ENCODE peak calls at places on chromosomes 2 and 18, in seven cellular contexts. S, G, O, I, R, N and E are unnamed samples.

GRCh38 chr2:218284106-218284811 is 8.0 kb downstream of the TMBIM1 start:
- DNase-seq in S (peak), G (peak), O (no peak), I (no peak), R (peak), N (no peak), E (peak)

GRCh38 chr2:96485751-96486643 is 19.2 kb downstream of the NEURL3 start:
- DNase-seq in S (peak), G (peak), O (peak), I (peak), R (peak), N (peak), E (peak)

GRCh38 chr2:219553463-219553862 is 9.6 kb downstream of the TMEM198 start:
- DNase-seq in S (no peak), G (no peak), O (no peak), I (no peak), R (no peak), N (no peak), E (no peak)

GRCh38 chr2:121055088-121055487 is 229.9 kb downstream of the TFCP2L1 start:
- DNase-seq in S (no peak), G (no peak), O (no peak), I (no peak), R (no peak), N (no peak), E (no peak)

GRCh38 chr2:160380613-160381012 is 113.0 kb downstream of the RBMS1 start:
- DNase-seq in S (no peak), G (no peak), O (no peak), I (no peak), R (no peak), N (no peak), E (no peak)

GRCh38 chr2:118589726-118590125 is 257.7 kb downstream of the EN1 start:
- DNase-seq in S (no peak), G (no peak), O (no peak), I (no peak), R (no peak), N (no peak), E (no peak)

GRCh38 chr2:177983183-177983788 is 89.3 kb downstream of the PDE11A start:
- DNase-seq in S (peak), G (peak), O (no peak), I (no peak), R (peak), N (no peak), E (peak)

GRCh38 chr2:176638167-176639015 is 369.1 kb downstream of the MTX2 start:
- DNase-seq in S (peak), G (peak), O (peak), I (peak), R (no peak), N (peak), E (peak)

GRCh38 chr2:72051971-72052505 is 95.6 kb downstream of the CYP26B1 start:
- DNase-seq in S (no peak), G (no peak), O (no peak), I (no peak), R (no peak), N (no peak), E (no peak)

GRCh38 chr2:150292807-150293206 is 194.7 kb downstream of the RND3 start:
- DNase-seq in S (peak), G (no peak), O (no peak), I (no peak), R (no peak), N (no peak), E (no peak)

GRCh38 chr2:158321264-158321663 is 135.3 kb downstream of the CCDC148 start:
- DNase-seq in S (peak), G (no peak), O (no peak), I (no peak), R (no peak), N (no peak), E (no peak)

GRCh38 chr2:227789803-227790202 is 23.8 kb upstream of the CCL20 start:
- DNase-seq in S (peak), G (no peak), O (no peak), I (no peak), R (no peak), N (no peak), E (no peak)

GRCh38 chr2:71457123-71457958 is 4.0 kb downstream of the DYSF start:
- DNase-seq in S (no peak), G (no peak), O (no peak), I (no peak), R (no peak), N (no peak), E (no peak)

DNA sequence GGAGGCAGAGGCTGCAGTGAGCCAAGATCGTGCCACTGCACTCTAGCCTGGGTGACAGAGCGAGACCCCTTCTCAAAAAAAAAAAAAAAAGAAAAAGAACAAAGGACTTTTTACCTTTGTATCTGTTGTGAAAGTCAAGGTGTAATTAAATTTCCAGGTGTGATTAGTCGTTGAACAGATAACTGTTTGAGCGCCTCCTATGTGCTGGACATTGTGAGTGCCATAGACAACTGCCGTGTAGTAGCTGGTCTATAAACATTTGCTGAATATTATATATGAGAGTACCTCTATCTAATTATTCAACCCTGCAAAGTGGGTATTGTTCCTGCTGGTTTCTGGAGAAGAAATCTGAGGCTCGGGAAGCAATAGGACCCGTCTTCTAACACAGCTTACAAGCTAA is 71.8 kb downstream of the ASAP2 start:
- DNase-seq in S (no peak), G (no peak), O (no peak), I (no peak), R (no peak), N (no peak), E (no peak)
- TF ChIP-seq CTCF in S (no peak), G (no peak), O (no peak), I (no peak), R (no peak), N (no peak), E (no peak)

GRCh38 chr2:37281916-37282315 is 42.7 kb downstream of the PRKD3 start:
- DNase-seq in S (no peak), G (no peak), O (no peak), I (no peak), R (no peak), N (no peak), E (no peak)
- TF ChIP-seq CTCF in S (no peak), G (no peak), O (no peak), I (no peak), R (peak), N (no peak), E (no peak)

GRCh38 chr2:195304310-195304709 is 352.7 kb upstream of the SLC39A10 start:
- DNase-seq in S (peak), G (no peak), O (no peak), I (no peak), R (no peak), N (no peak), E (peak)
- TF ChIP-seq CTCF in S (no peak), G (peak), O (no peak), I (no peak), R (peak), N (no peak), E (no peak)

GRCh38 chr18:44895176-44895798 is 214.6 kb downstream of the SETBP1 start:
- DNase-seq in S (peak), G (peak), O (no peak), I (no peak), R (peak), N (no peak), E (peak)
- TF ChIP-seq CTCF in S (peak), G (peak), O (peak), I (no peak), R (peak), N (peak), E (no peak)

GRCh38 chr2:235859651-235860050 is 308.5 kb downstream of the GBX2 start:
- DNase-seq in S (peak), G (no peak), O (no peak), I (no peak), R (no peak), N (no peak), E (no peak)
- TF ChIP-seq CTCF in S (no peak), G (no peak), O (no peak), I (no peak), R (no peak), N (no peak), E (no peak)